ENCODE peak calls at places on chromosomes 7 and 10, in four cellular contexts. F is fibroblast of lung; H is CD4-positive, CD25-positive, alpha-beta regulatory T cell; T is testis. M is an unnamed sample.

GRCh38 chr7:102248456-102249395 is 37.9 kb upstream of the SH2B2 start:
- DNase-seq in F (no peak), H (no peak), T (peak; percentile 33), M (peak; percentile 58)

GRCh38 chr7:33904680-33905388 is 505 bp upstream of the BMPER start:
- DNase-seq in H (no peak), F (peak; percentile 44), T (peak; percentile 26), M (peak; percentile 75)

GRCh38 chr10:88874271-88874670 is 5.8 kb upstream of the STAMBPL1 start:
- DNase-seq in H (no peak), T (no peak), F (peak; percentile 25), M (no peak)

GRCh38 chr7:116560021-116560970 is 35.5 kb downstream of the CAV1 start:
- DNase-seq in H (no peak), F (no peak), T (no peak), M (peak; percentile 55)

GRCh38 chr10:123147635-123148413 is at the start of gene HMX2:
- DNase-seq in T (no peak), F (no peak), H (peak; percentile 40), M (no peak)

GRCh38 chr7:93307131-93307660 is 75.0 kb downstream of the VPS50 start:
- DNase-seq in H (no peak), T (no peak), F (peak; percentile 75), M (no peak)

GRCh38 chr10:48457949-48458661 is 146.8 kb downstream of the ARHGAP22 start:
- DNase-seq in H (no peak), F (no peak), T (no peak), M (no peak)

GRCh38 chr7:132950685-132951084 is 131.2 kb downstream of the CHCHD3 start:
- DNase-seq in T (no peak), F (no peak), H (no peak), M (no peak)

GRCh38 chr7:98795741-98796493 is 73.9 kb downstream of the TMEM130 start:
- DNase-seq in H (no peak), T (no peak), F (no peak), M (no peak)

GRCh38 chr10:122507661-122508060 is 46.3 kb downstream of the HTRA1 start:
- DNase-seq in T (no peak), H (no peak), F (no peak), M (no peak)

GRCh38 chr7:122618603-122619189 is 80.2 kb downstream of the RNF133 start:
- DNase-seq in T (no peak), F (no peak), H (no peak), M (no peak)

GRCh38 chr7:3892686-3893085 is 591.6 kb downstream of the SDK1 start:
- DNase-seq in H (no peak), F (no peak), T (no peak), M (no peak)

GRCh38 chr10:27240212-27240890 is at the start of gene ACBD5:
- DNase-seq in F (peak; percentile 89), H (peak; percentile 61), T (peak; percentile 92), M (peak; percentile 96)

GRCh38 chr10:26485150-26485941 is 47.2 kb downstream of the APBB1IP start:
- DNase-seq in T (no peak), H (no peak), F (peak; percentile 4), M (no peak)

GRCh38 chr10:70052462-70053211 is at the start of gene MACROH2A2:
- DNase-seq in H (no peak), F (peak; percentile 69), T (peak; percentile 83), M (peak; percentile 57)

GRCh38 chr10:16011548-16011947 is 151.2 kb upstream of the MINDY3 start:
- DNase-seq in H (no peak), T (no peak), F (no peak), M (no peak)

GRCh38 chr10:1600861-1601260 is 136.5 kb downstream of the ADARB2 start:
- DNase-seq in H (no peak), T (no peak), F (no peak), M (no peak)

GRCh38 chr10:53765311-53765710 is 992.7 kb upstream of the MBL2 start:
- DNase-seq in T (no peak), F (peak; percentile 22), H (no peak), M (no peak)

GRCh38 chr10:58791137-58791536 is 278.5 kb downstream of the BICC1 start:
- DNase-seq in T (no peak), F (peak; percentile 74), H (no peak), M (no peak)

GRCh38 chr7:44045226-44046014 is 918 bp downstream of the DBNL start:
- DNase-seq in H (no peak), F (no peak), T (no peak), M (no peak)

GRCh38 chr7:17305387-17306171 is 7.1 kb downstream of the AHR start:
- DNase-seq in H (no peak), T (no peak), F (no peak), M (no peak)
- H3K4me3 ChIP-seq in H (peak overlapping the region; percentile 99), T (no peak overlapping the region), F (peak overlapping the region; percentile 44), M (peak overlapping the region; percentile 22)

DNA sequence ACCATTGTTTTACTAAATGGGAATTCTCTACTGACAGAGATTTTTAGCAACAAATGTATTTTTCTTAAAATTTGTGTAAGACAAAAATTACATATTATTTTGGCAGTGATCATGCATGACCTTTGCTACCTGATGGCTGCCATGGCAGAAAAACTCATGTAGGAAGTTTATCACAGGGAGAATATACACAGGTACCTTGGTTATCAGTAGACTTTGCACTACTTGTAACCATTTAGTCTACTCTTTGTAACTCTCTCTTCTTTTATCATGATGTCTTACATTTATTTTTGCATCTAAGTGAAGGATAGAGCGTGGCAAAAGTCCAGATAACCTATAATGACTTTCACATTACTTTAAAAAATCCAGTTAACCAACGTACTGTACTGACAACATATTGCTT is 34.1 kb downstream of the REEP3 start:
- DNase-seq in F (no peak), T (no peak), H (no peak), M (no peak)
- H3K27ac ChIP-seq in F (peak overlapping the region; percentile 88), T (no peak overlapping the region), H (no peak overlapping the region), M (no peak overlapping the region)

DNA sequence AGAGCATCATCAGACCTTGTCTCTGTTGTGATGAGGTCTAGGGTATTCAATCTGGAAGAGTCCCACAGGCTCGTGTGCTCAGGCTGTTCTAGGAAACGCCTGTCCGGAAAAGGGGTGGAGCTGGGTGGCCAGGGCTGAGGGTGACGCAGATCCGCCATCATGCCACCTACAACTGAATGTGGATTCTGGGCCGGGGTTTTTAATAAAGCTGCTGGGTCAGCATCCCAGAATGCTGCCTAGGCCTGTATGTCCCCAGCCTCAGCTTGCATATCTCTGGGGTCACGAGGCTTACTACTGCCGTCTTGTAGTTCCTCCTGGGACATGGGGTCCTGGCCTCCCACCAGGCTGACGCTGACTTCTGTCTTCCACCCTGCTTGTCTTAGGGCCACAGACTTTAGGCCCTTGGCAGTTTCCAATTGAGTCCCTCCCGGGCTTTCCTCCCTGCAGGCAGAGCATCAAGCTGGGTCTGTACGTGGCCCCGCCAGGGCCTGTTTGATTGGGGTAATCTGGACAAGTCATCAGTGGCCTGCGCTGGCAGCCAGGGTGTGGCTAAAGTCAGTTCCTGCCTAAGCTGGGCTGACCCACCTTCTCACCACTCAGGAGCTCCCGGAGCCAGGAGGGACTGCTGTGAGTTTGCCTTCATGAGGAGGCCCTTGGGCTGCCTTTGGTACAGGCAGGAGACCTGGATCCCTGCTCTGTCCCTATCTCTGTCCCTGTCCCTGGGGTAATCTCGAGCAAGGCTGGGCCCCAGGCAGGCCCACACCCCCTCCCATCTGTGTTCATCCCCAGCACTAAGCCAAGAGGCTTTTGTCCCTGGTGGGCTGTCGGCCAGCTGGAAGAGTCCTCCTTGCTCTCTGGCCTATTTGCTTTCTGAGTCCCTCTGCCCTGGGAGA is 79.9 kb downstream of the ZMIZ1 start:
- DNase-seq in H (no peak), T (peak; percentile 60), F (peak; percentile 53), M (peak; percentile 91)
- H3K4me3 ChIP-seq in H (no peak overlapping the region), T (no peak overlapping the region), F (no peak overlapping the region), M (no peak overlapping the region)

DNA sequence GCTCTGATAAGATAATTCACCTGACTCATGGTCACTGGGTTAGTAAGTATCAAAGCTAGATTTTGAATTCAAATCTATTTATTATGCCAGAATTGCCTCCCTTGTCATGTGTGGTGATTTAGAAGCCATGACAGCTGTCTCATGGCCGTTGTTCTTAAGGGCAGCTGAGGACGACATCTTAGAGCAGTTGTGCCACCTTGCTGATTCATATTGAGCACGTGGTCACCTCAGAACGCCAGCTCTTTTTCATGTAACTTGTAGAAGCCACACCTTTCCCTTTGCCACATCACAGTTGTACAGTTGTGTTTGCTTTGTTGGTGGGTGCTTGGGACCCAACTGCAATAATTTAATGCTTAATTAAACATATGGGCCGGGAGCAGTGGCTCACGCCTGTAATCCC is 4.3 kb upstream of the PIK3AP1 start:
- DNase-seq in F (no peak), T (no peak), H (no peak), M (no peak)
- H3K27ac ChIP-seq in F (no peak overlapping the region), T (no peak overlapping the region), H (no peak overlapping the region), M (no peak overlapping the region)

GRCh38 chr7:28083998-28084985 is 96.3 kb downstream of the JAZF1 start:
- DNase-seq in T (no peak), F (no peak), H (no peak), M (no peak)
- H3K4me3 ChIP-seq in T (no peak overlapping the region), F (no peak overlapping the region), H (no peak overlapping the region), M (no peak overlapping the region)